ENCODE peak calls at places on chromosome 15, in ten cellular contexts. T is cardiac muscle cell, Q is A673, A is Peyer's patch, O is IMR-90, H is transverse colon, X is PC-3, P is breast epithelium, J is hepatocyte, B is GM23248. M is an unnamed sample. For H3K36me3, the result is how much of the 10 kb centered on the place peaks cover.

GRCh38 chr15:70284438-70285214 is 186.9 kb upstream of the TLE3 start:
- DNase-seq in T (no peak), J (no peak), P (peak), Q (no peak), H (no peak), X (no peak), O (no peak), B (no peak), A (peak), M (no peak)

GRCh38 chr15:50137330-50137761 is 18.3 kb upstream of the ATP8B4 start:
- DNase-seq in P (no peak), T (peak), H (no peak), J (no peak), A (no peak), X (peak), Q (peak), B (peak), O (peak), M (peak)

GRCh38 chr15:80173022-80173759 is 20.4 kb downstream of the FAH start:
- DNase-seq in Q (peak), H (peak), O (peak), P (peak), T (peak), X (peak), J (peak), B (peak), A (peak), M (peak)

GRCh38 chr15:94370197-94370987 is 139.0 kb downstream of the MCTP2 start:
- DNase-seq in P (no peak), X (peak), A (no peak), J (no peak), T (no peak), Q (no peak), B (no peak), O (no peak), H (no peak), M (no peak)

GRCh38 chr15:55630921-55631320 is 42.8 kb upstream of the PYGO1 start:
- DNase-seq in P (no peak), A (no peak), H (no peak), J (no peak), Q (no peak), B (no peak), T (no peak), O (no peak), X (no peak), M (no peak)

GRCh38 chr15:80308002-80308401 is 56.0 kb upstream of the CTXND1 start:
- DNase-seq in X (no peak), Q (no peak), O (no peak), T (no peak), B (no peak), A (no peak), J (no peak), P (no peak), H (no peak), M (no peak)

GRCh38 chr15:64422697-64423096 is 35.1 kb downstream of the TRIP4 start:
- DNase-seq in X (no peak), T (no peak), A (no peak), Q (no peak), J (no peak), P (no peak), O (no peak), H (no peak), B (no peak), M (no peak)

GRCh38 chr15:25863067-25863967 is at the start of gene ATP10A:
- DNase-seq in P (no peak), X (peak), Q (no peak), B (peak), A (no peak), J (no peak), T (peak), H (no peak), O (peak), M (peak)

GRCh38 chr15:57747206-57747605 is 40.7 kb downstream of the POLR2M start:
- DNase-seq in O (no peak), Q (no peak), P (no peak), T (peak), A (no peak), H (peak), X (no peak), J (no peak), B (no peak), M (no peak)

GRCh38 chr15:86588413-86588812 is 508.7 kb downstream of the AGBL1 start:
- DNase-seq in B (no peak), P (no peak), A (no peak), Q (no peak), H (no peak), J (no peak), X (no peak), T (no peak), O (no peak), M (no peak)

GRCh38 chr15:40941528-40942336 is 11.5 kb upstream of the CHAC1 start:
- DNase-seq in O (peak), B (peak), J (peak), A (peak), T (peak), X (peak), P (peak), H (peak), Q (peak), M (no peak)

GRCh38 chr15:78200276-78200930 is 34.0 kb downstream of the ACSBG1 start:
- DNase-seq in T (no peak), O (no peak), P (no peak), X (no peak), B (no peak), J (peak), A (peak), Q (no peak), H (no peak), M (no peak)

GRCh38 chr15:83992356-83993031 is 243.1 kb upstream of the GOLGA6L4 start:
- DNase-seq in H (no peak), X (no peak), O (no peak), P (no peak), T (no peak), J (no peak), B (no peak), Q (no peak), A (no peak), M (no peak)
- H3K36me3 ChIP-seq in H (under half), X (under half), O (under half), P (under half), T (under half), J (under half), B (under half), Q (under half), A (under half), M (under half)

GRCh38 chr15:43877371-43877770 is 50.6 kb downstream of the WDR76 start:
- DNase-seq in T (no peak), X (no peak), Q (no peak), O (no peak), B (no peak), A (no peak), P (no peak), H (no peak), J (no peak), M (no peak)

GRCh38 chr15:43878466-43878865 is 51.7 kb downstream of the WDR76 start:
- DNase-seq in T (no peak), P (no peak), Q (no peak), O (no peak), X (no peak), B (no peak), A (no peak), J (no peak), H (no peak), M (no peak)

GRCh38 chr15:43881944-43882343 is 55.1 kb downstream of the WDR76 start:
- DNase-seq in B (peak), H (no peak), X (peak), P (no peak), Q (peak), A (no peak), O (no peak), J (no peak), T (peak), M (no peak)

GRCh38 chr15:43880406-43881184 is 53.8 kb downstream of the WDR76 start:
- DNase-seq in T (peak), J (no peak), B (peak), A (no peak), Q (no peak), H (no peak), X (no peak), O (peak), P (no peak), M (no peak)

DNA sequence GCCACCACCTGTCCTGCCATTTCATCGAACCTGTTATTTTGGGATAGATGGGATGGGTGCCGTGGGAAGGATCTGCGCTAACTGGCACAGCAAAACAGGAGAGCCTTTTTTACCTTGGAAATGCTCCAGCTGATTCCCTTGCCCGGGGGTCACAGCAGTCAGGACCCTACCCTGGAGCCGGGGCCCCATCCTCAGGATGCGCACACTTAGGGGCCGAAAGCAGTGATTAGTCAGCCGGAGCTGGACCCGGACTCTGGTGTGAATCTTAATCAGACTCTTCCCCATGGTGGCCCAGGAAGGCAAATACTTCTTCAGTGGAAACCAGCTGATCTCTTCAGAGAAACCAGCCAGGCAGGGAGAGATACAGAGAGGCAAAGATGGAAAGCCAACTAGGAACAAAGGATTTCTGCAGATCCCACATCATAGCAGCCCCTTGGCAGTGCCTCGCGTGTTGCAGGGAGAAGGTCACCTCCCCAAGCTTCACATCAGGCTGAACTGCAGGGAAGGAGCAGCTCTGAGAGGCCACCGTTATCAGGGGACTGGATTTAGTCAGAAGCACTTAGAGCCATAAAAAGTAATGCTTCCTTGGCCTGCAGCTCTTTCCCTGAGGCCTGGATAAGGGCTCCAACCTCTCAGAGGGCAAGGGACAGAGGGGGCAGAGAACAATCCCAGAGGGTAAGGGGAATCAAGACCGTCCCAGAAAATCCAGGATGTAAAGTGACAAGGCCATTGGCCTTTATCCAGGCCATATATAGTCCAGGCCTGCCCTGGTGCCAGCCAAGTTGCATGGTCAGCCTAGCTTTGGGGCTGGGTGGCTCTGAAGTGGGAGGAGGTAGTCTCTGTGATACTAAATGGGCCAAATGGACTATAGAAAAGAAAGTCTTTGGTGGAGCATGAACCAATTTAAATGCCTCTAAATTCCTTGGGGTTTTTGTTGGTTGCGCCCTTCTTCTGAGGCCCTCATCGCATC is 52.9 kb downstream of the WDR76 start:
- DNase-seq in X (no peak), A (no peak), B (no peak), P (no peak), H (no peak), J (peak), O (no peak), Q (no peak), T (no peak), M (no peak)
- H3K27ac ChIP-seq in X (no peak), A (no peak), B (no peak), P (no peak), H (no peak), J (no peak), O (no peak), Q (no peak), T (peak), M (no peak)

DNA sequence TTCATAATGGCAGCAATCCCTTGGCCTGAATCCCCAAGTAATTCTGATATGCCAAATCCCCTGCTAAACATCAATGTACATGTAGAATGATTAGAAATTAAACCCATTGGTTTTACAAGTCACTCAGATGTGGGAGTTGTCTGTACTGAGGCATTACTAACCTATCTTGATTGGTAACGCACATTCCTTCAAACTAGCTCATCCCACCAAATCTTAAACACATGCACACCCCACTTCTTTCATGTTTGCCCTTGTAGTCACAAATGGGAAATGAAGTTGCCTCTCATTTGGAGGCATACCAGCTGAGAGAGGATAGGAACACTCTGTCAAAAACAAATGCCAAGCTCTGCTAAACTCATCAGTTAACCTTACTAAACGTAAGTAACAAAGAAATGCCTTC is 29.1 kb upstream of the MAN2C1 start:
- DNase-seq in P (no peak), Q (no peak), T (no peak), H (no peak), B (peak), A (no peak), X (no peak), O (peak), J (no peak), M (no peak)
- H3K36me3 ChIP-seq in P (under half), Q (half or more), T (half or more), H (under half), B (half or more), A (under half), X (half or more), O (half or more), J (under half), M (half or more)

DNA sequence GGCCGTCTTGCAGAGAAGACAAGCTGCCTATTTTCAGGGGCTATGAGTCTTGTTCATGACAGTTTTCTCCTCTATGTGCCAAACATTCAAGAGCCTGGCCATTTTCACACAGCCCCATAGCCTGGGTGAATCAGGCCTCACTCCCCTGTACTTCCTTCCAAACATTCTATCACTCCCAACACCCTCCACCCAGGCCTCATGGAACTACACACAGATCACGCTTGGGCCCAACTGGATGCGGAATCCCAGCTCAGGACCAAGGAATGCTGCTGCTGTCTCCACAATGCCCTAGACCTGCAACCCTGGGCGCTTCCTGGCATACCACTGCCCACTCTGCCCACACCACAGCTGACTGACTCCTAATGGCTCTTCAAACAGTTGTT is 39.4 kb upstream of the PCSK6 start:
- DNase-seq in A (no peak), H (no peak), P (peak), Q (no peak), J (no peak), B (no peak), T (no peak), X (no peak), O (no peak), M (no peak)
- H3K27ac ChIP-seq in A (peak), H (peak), P (no peak), Q (no peak), J (peak), B (no peak), T (no peak), X (no peak), O (no peak), M (no peak)

DNA sequence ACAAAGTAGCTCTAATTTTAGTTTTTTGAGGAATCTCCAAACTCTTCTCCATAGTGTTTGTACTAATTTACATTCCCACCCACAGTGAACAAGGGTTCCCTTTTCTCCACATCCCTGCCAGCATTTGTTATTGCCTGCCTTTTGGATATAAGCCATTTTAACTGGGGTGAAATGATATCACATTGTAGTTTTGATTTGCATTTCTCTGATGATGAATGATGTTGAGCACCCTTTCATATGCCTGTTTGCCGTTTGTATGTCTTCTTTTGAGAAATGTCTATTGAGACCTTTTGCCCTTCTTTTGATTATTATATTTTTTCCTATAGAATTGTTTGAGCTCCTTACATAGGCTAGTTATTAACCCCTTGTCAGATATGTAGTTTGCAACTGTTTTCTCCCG is 239.9 kb upstream of the TPM1 start:
- DNase-seq in O (no peak), P (no peak), A (no peak), Q (no peak), J (no peak), X (no peak), H (no peak), T (no peak), B (no peak), M (no peak)
- H3K36me3 ChIP-seq in O (under half), P (under half), A (under half), Q (under half), J (under half), X (under half), H (under half), T (under half), B (under half), M (under half)

GRCh38 chr15:97992831-97993230 is 32.3 kb downstream of the ARRDC4 start:
- DNase-seq in J (no peak), O (no peak), H (no peak), P (no peak), Q (no peak), A (no peak), T (no peak), X (no peak), B (no peak), M (no peak)

GRCh38 chr15:97995192-97995591 is 34.7 kb downstream of the ARRDC4 start:
- DNase-seq in H (peak), X (peak), P (peak), B (no peak), O (no peak), J (no peak), A (no peak), T (no peak), Q (no peak), M (no peak)

GRCh38 chr15:97993310-97993738 is 32.8 kb downstream of the ARRDC4 start:
- DNase-seq in P (no peak), H (no peak), Q (peak), T (no peak), A (no peak), B (peak), J (peak), X (peak), O (no peak), M (no peak)

GRCh38 chr15:97998307-97999071 is 38.0 kb downstream of the ARRDC4 start:
- DNase-seq in T (no peak), B (no peak), O (no peak), H (no peak), A (no peak), J (no peak), Q (peak), X (peak), P (no peak), M (no peak)

GRCh38 chr15:97995881-97996603 is 35.5 kb downstream of the ARRDC4 start:
- DNase-seq in J (peak), O (no peak), Q (peak), T (no peak), X (peak), A (no peak), P (peak), B (peak), H (peak), M (no peak)
- H3K27ac ChIP-seq in J (peak), O (no peak), Q (no peak), T (no peak), X (peak), A (peak), P (peak), B (no peak), H (peak), M (no peak)

GRCh38 chr15:48766196-48766595 is 44.7 kb downstream of the CEP152 start:
- DNase-seq in A (no peak), P (no peak), O (peak), X (peak), T (peak), J (no peak), Q (no peak), B (peak), H (peak), M (no peak)
- H3K36me3 ChIP-seq in A (under half), P (under half), O (under half), X (under half), T (under half), J (under half), Q (half or more), B (under half), H (under half), M (under half)

DNA sequence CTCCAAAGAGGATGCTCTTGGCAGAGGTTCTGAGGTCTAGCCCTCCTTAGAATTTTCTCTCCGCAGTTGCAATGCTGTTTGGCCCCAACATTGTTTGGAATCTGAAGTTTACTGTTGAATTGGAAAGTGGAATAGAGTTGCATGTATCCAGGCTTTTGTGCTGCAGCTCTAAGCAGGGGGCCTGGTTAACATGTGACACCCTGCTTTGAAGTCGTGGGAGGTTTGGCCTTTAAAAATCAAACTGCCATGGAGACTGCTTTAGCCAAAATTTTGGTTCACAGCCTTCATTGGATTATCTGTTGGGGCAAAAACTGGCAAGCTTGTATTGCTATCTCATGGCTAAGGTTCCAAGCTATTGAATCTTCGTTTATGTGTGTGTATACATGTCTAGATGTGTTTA is 15.8 kb downstream of the CYP11A1 start:
- DNase-seq in A (no peak), B (no peak), J (no peak), H (no peak), T (no peak), Q (no peak), P (no peak), O (no peak), X (no peak), M (no peak)
- H3K27ac ChIP-seq in A (no peak), B (no peak), J (no peak), H (no peak), T (no peak), Q (no peak), P (no peak), O (no peak), X (no peak), M (no peak)